ENCODE peak calls at places on chromosomes 13 and 19, in seven cellular contexts. H is psoas muscle, X is PC-3, J is neural progenitor cell, G is right atrium auricular region, N is mesendoderm, O is H7. Q is an unnamed sample.

GRCh38 chr13:109809216-109809890 is 23.0 kb upstream of the IRS2 start:
- DNase-seq in H (no peak), X (no peak), J (no peak), G (no peak), N (no peak), O (no peak), Q (no peak)

GRCh38 chr13:27276188-27276587 is 5.6 kb downstream of the RASL11A start:
- DNase-seq in H (no peak), X (no peak), J (no peak), G (no peak), N (no peak), O (no peak), Q (no peak)

GRCh38 chr13:73532582-73532981 is 473.8 kb downstream of the KLF5 start:
- DNase-seq in H (no peak), X (no peak), J (no peak), G (no peak), N (no peak), O (no peak), Q (no peak)

GRCh38 chr13:26718872-26719271 is 41.7 kb downstream of the GPR12 start:
- DNase-seq in H (no peak), X (no peak), J (no peak), G (no peak), N (no peak), O (no peak), Q (no peak)

GRCh38 chr19:57382806-57383488 is 6.7 kb upstream of the ZNF548 start:
- DNase-seq in H (no peak), X (no peak), J (no peak), G (no peak), N (no peak), O (no peak), Q (no peak)

GRCh38 chr13:110853235-110853721 is 61.6 kb downstream of the ANKRD10 start:
- DNase-seq in H (no peak), X (no peak), J (peak; percentile 71), G (no peak), N (no peak), O (peak; percentile 64), Q (no peak)

GRCh38 chr19:17103177-17103576 is 27.6 kb downstream of the MYO9B start:
- DNase-seq in H (no peak), X (peak; percentile 58), J (peak; percentile 26), G (no peak), N (peak; percentile 74), O (peak; percentile 86), Q (no peak)

GRCh38 chr13:46170268-46170667 is 11.7 kb downstream of the LCP1 start:
- DNase-seq in H (no peak), X (no peak), J (no peak), G (no peak), N (no peak), O (peak; percentile 21), Q (no peak)

GRCh38 chr13:43545317-43545874 is 241.4 kb downstream of the ENOX1 start:
- DNase-seq in H (no peak), X (no peak), J (no peak), G (no peak), N (no peak), O (no peak), Q (no peak)

GRCh38 chr13:75762066-75762937 is 126.2 kb downstream of the LMO7 start:
- DNase-seq in H (no peak), X (peak; percentile 58), J (no peak), G (no peak), N (no peak), O (no peak), Q (no peak)

GRCh38 chr19:38452430-38453366 is 19.2 kb downstream of the RYR1 start:
- DNase-seq in H (peak; percentile 53), X (peak; percentile 4), J (peak; percentile 72), G (no peak), N (peak; percentile 95), O (peak; percentile 100), Q (no peak)

GRCh38 chr13:101341464-101341863 is 74.8 kb downstream of the NALCN start:
- DNase-seq in H (no peak), X (peak; percentile 31), J (no peak), G (no peak), N (no peak), O (no peak), Q (no peak)

GRCh38 chr19:38861368-38861767 is 11.6 kb upstream of the HNRNPL start:
- DNase-seq in H (no peak), X (no peak), J (no peak), G (no peak), N (no peak), O (no peak), Q (no peak)

GRCh38 chr13:98976338-98976737 is 1.5 kb downstream of the DOCK9 start:
- DNase-seq in H (no peak), X (no peak), J (no peak), G (no peak), N (no peak), O (no peak), Q (no peak)

GRCh38 chr13:20566424-20566916 is 487 bp upstream of the IFT88 start:
- DNase-seq in H (no peak), X (peak; percentile 89), J (no peak), G (peak; percentile 66), N (peak; percentile 90), O (no peak), Q (peak; percentile 77)

GRCh38 chr19:4266253-4267000 is 12.6 kb upstream of the SHD start:
- DNase-seq in H (no peak), X (no peak), J (no peak), G (no peak), N (no peak), O (no peak), Q (no peak)

GRCh38 chr19:45402469-45403070 is 2.3 kb downstream of the PPP1R13L start:
- DNase-seq in H (no peak), X (no peak), J (peak; percentile 81), G (peak; percentile 64), N (peak; percentile 92), O (peak; percentile 95), Q (peak; percentile 85)

GRCh38 chr13:110311721-110312668 is 4.9 kb downstream of the COL4A2 start:
- DNase-seq in H (no peak), X (no peak), J (no peak), G (peak; percentile 57), N (no peak), O (no peak), Q (no peak)

GRCh38 chr13:93789058-93789457 is 562.5 kb downstream of the GPC6 start:
- DNase-seq in H (no peak), X (peak; percentile 73), J (no peak), G (no peak), N (no peak), O (no peak), Q (no peak)

GRCh38 chr19:3450796-3451411 is 29.4 kb downstream of the SMIM24 start:
- DNase-seq in H (peak; percentile 85), X (peak; percentile 74), J (no peak), G (peak; percentile 97), N (no peak), O (no peak), Q (no peak)

GRCh38 chr19:37594982-37595382 is 306 bp downstream of the ZNF540 start:
- DNase-seq in H (peak; percentile 71), X (no peak), J (no peak), G (peak; percentile 83), N (no peak), O (no peak), Q (peak; percentile 87)

GRCh38 chr13:45615501-45616101 is at the start of gene ERICH6B:
- DNase-seq in H (no peak), X (no peak), J (peak; percentile 92), G (no peak), N (peak; percentile 83), O (peak; percentile 79), Q (no peak)

GRCh38 chr19:55801416-55801815 is 30.4 kb downstream of the NLRP11 start:
- DNase-seq in H (no peak), X (no peak), J (no peak), G (no peak), N (no peak), O (no peak), Q (no peak)

GRCh38 chr13:36275190-36276002 is 22.2 kb downstream of the CCDC169 start:
- DNase-seq in H (no peak), X (peak; percentile 65), J (peak; percentile 80), G (no peak), N (peak; percentile 61), O (no peak), Q (no peak)

GRCh38 chr13:98416408-98416807 is 160.5 kb downstream of the STK24 start:
- DNase-seq in H (no peak), X (peak; percentile 92), J (no peak), G (no peak), N (no peak), O (no peak), Q (no peak)

GRCh38 chr19:2273356-2274184 is 8.4 kb downstream of the PEAK3 start:
- DNase-seq in H (peak; percentile 84), X (peak; percentile 66), J (peak; percentile 95), G (peak; percentile 72), N (peak; percentile 96), O (peak; percentile 98), Q (peak; percentile 96)

GRCh38 chr19:2275588-2276428 is 6.2 kb downstream of the PEAK3 start:
- DNase-seq in H (peak; percentile 68), X (no peak), J (no peak), G (no peak), N (no peak), O (peak; percentile 78), Q (peak; percentile 84)

GRCh38 chr19:2276429-2276989 is 5.5 kb downstream of the PEAK3 start:
- DNase-seq in H (no peak), X (no peak), J (no peak), G (no peak), N (no peak), O (no peak), Q (no peak)

GRCh38 chr19:2274937-2275535 is 6.9 kb downstream of the PEAK3 start:
- DNase-seq in H (peak; percentile 69), X (peak; percentile 66), J (peak; percentile 85), G (peak; percentile 77), N (peak; percentile 89), O (peak; percentile 92), Q (peak; percentile 89)

GRCh38 chr19:2274185-2274711 is 7.7 kb downstream of the PEAK3 start:
- DNase-seq in H (no peak), X (no peak), J (no peak), G (no peak), N (no peak), O (no peak), Q (no peak)
- H3K27me3 ChIP-seq in H (no peaks in the 10 kb centered on the region), X (no peaks in the 10 kb centered on the region), J (no peaks in the 10 kb centered on the region), G (no peaks in the 10 kb centered on the region), N (no peaks in the 10 kb centered on the region), O (no peaks in the 10 kb centered on the region), Q (no peaks in the 10 kb centered on the region)

GRCh38 chr19:30229524-30230174 is 142.5 kb upstream of the ZNF536 start:
- DNase-seq in H (no peak), X (no peak), J (peak; percentile 64), G (no peak), N (peak; percentile 82), O (peak; percentile 73), Q (no peak)
- H3K27me3 ChIP-seq in H (no peaks in the 10 kb centered on the region), X (peaks cover 43% of the 10 kb centered on the region), J (peaks cover 85% of the 10 kb centered on the region), G (peaks cover 1% of the 10 kb centered on the region), N (peaks cover 21% of the 10 kb centered on the region), O (peaks cover 57% of the 10 kb centered on the region), Q (peaks cover 27% of the 10 kb centered on the region)

GRCh38 chr19:49064029-49064629 is 489 bp downstream of the NTF4 start:
- DNase-seq in H (no peak), X (no peak), J (peak; percentile 20), G (no peak), N (peak; percentile 29), O (peak; percentile 71), Q (no peak)
- H3K27me3 ChIP-seq in H (no peaks in the 10 kb centered on the region), X (no peaks in the 10 kb centered on the region), J (peaks cover 84% of the 10 kb centered on the region), G (no peaks in the 10 kb centered on the region), N (no peaks in the 10 kb centered on the region), O (peaks cover 54% of the 10 kb centered on the region), Q (peaks cover 82% of the 10 kb centered on the region)

DNA sequence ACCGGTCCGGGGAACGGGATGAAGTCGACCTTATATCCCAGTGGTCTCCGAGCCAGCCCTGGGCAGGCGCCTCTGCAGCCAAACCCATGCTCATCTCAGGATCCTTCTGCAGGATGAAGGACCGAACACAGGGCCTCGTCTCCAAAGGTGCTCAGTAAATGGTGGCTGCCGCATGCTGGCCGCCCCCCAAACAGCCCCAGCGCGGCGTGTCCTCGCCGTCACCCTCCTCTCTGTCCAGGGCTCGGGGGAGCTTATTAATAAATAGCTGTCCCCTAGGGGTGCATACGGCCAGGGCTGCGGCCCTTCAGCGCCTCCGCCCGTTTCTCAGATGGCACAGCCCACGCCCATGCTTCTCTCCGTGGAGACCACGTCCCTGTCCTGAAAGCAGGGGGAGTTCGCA is 32.6 kb upstream of the SPACA7 start:
- DNase-seq in H (no peak), X (no peak), J (no peak), G (no peak), N (no peak), O (no peak), Q (peak; percentile 43)
- H3K27me3 ChIP-seq in H (no peaks in the 10 kb centered on the region), X (peaks cover 69% of the 10 kb centered on the region), J (peaks cover 4% of the 10 kb centered on the region), G (peaks cover 4% of the 10 kb centered on the region), N (peaks cover 2% of the 10 kb centered on the region), O (peaks cover 2% of the 10 kb centered on the region), Q (peaks cover 67% of the 10 kb centered on the region)